ENCODE peak calls at places on chromosomes 5 and 9, in four cellular contexts. L is left ventricle myocardium inferior, U is psoas muscle, P is right lobe of liver. C is an unnamed sample.

GRCh38 chr9:126347911-126348760 is 21.5 kb downstream of the MVB12B start:
- DNase-seq in L (no peak), P (no peak), U (no peak), C (no peak)

GRCh38 chr5:130280528-130281217 is 376.4 kb downstream of the CHSY3 start:
- DNase-seq in P (no peak), U (no peak), L (no peak), C (no peak)

GRCh38 chr9:34187891-34188240 is 9.0 kb downstream of the UBAP1 start:
- DNase-seq in U (no peak), P (no peak), L (no peak), C (no peak)

GRCh38 chr5:128965011-128965637 is at the start of gene SLC27A6:
- DNase-seq in P (no peak), L (peak; percentile 46), U (no peak), C (no peak)

GRCh38 chr9:7790819-7791182 is 8.8 kb downstream of the DMAC1 start:
- DNase-seq in U (no peak), P (no peak), L (no peak), C (no peak)

GRCh38 chr5:174563899-174564298 is 160.5 kb upstream of the MSX2 start:
- DNase-seq in L (peak; percentile 14), U (no peak), P (no peak), C (no peak)

GRCh38 chr9:70013598-70014196 is 30.0 kb upstream of the MAMDC2 start:
- DNase-seq in U (peak; percentile 46), P (no peak), L (no peak), C (peak; percentile 72)

GRCh38 chr9:79240774-79241173 is 331.0 kb upstream of the TLE4 start:
- DNase-seq in P (no peak), L (no peak), U (no peak), C (no peak)

GRCh38 chr5:91443028-91443427 is 59.9 kb upstream of the ARRDC3 start:
- DNase-seq in L (no peak), U (no peak), P (no peak), C (no peak)

GRCh38 chr9:127923771-127924170 is 6.8 kb downstream of the PIP5KL1 start:
- DNase-seq in P (no peak), L (no peak), U (no peak), C (no peak)

GRCh38 chr5:57307516-57307915 is 133.7 kb downstream of the GPBP1 start:
- DNase-seq in U (no peak), L (no peak), P (no peak), C (no peak)

GRCh38 chr5:163649522-163649921 is 144.1 kb downstream of the MAT2B start:
- DNase-seq in P (no peak), L (no peak), U (no peak), C (no peak)

GRCh38 chr5:124740991-124741583 is 5.4 kb downstream of the ZNF608 start:
- DNase-seq in L (no peak), U (no peak), P (no peak), C (no peak)

GRCh38 chr9:130243015-130243881 is 22.3 kb upstream of the HMCN2 start:
- DNase-seq in P (peak; percentile 88), U (peak; percentile 78), L (peak; percentile 72), C (no peak)

GRCh38 chr9:69433426-69433825 is 108.4 kb downstream of the ENTREP1 start:
- DNase-seq in P (no peak), U (no peak), L (no peak), C (no peak)

GRCh38 chr9:96854877-96855273 is 561 bp upstream of the ZNF782 start:
- DNase-seq in L (no peak), P (no peak), U (no peak), C (no peak)

GRCh38 chr5:104412649-104413240 is 850.2 kb upstream of the NUDT12 start:
- DNase-seq in L (no peak), P (no peak), U (no peak), C (no peak)

GRCh38 chr9:35158501-35159280 is 3.1 kb upstream of the UNC13B start:
- DNase-seq in U (no peak), P (no peak), L (no peak), C (no peak)

GRCh38 chr9:130186839-130187522 is 14.8 kb downstream of the NCS1 start:
- DNase-seq in U (peak; percentile 36), L (no peak), P (no peak), C (no peak)

GRCh38 chr9:134366223-134367031 is 40.2 kb downstream of the RXRA start:
- DNase-seq in U (peak; percentile 94), L (peak; percentile 92), P (peak; percentile 96), C (peak; percentile 92)

GRCh38 chr5:30607301-30607700 is 586.2 kb upstream of the CDH6 start:
- DNase-seq in L (no peak), P (no peak), U (no peak), C (no peak)

GRCh38 chr5:180201051-180201987 is 7.7 kb downstream of the RASGEF1C start:
- DNase-seq in L (no peak), P (no peak), U (no peak), C (no peak)

GRCh38 chr9:125522328-125522725 is 184.7 kb downstream of the MAPKAP1 start:
- DNase-seq in U (no peak), P (no peak), L (no peak), C (peak; percentile 32)

GRCh38 chr9:126367139-126367538 is 40.5 kb downstream of the MVB12B start:
- DNase-seq in L (no peak), P (no peak), U (no peak), C (no peak)

GRCh38 chr9:133642708-133643361 is 6.7 kb downstream of the DBH start:
- DNase-seq in L (no peak), P (no peak), U (no peak), C (no peak)

GRCh38 chr5:92849798-92850197 is 731.2 kb downstream of the NR2F1-AS1 start:
- DNase-seq in L (no peak), P (no peak), U (no peak), C (no peak)

DNA sequence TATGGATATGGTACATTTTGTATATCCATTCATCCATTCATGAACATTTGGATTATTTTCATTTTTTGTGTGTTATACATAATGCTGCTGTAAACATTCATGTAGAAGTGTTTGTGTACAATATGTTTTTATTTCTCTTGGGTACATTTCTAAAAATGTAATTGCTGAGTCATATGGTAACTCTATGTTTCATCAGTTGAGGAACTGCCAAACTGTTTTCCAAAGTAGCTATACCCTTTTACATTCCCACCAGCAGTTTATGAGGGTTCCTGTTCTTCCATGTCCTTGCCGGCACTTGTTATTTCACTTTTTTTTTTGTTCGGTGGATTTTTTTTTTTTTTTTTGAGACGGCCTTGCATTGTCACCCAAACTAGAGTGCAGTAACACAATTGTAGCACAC is 54.0 kb upstream of the MCCC2 start:
- DNase-seq in P (no peak), L (no peak), U (no peak), C (no peak)
- H3K36me3 ChIP-seq in P (peaks cover 3% of the 10 kb centered on the region), L (peaks cover 27% of the 10 kb centered on the region), U (no peaks in the 10 kb centered on the region), C (no peaks in the 10 kb centered on the region)

GRCh38 chr5:35938518-35939227 is at the start of gene CAPSL:
- DNase-seq in U (no peak), P (peak; percentile 65), L (no peak), C (no peak)
- TF ChIP-seq CTCF in U (no peak), P (no peak), L (no peak), C (no peak)

DNA sequence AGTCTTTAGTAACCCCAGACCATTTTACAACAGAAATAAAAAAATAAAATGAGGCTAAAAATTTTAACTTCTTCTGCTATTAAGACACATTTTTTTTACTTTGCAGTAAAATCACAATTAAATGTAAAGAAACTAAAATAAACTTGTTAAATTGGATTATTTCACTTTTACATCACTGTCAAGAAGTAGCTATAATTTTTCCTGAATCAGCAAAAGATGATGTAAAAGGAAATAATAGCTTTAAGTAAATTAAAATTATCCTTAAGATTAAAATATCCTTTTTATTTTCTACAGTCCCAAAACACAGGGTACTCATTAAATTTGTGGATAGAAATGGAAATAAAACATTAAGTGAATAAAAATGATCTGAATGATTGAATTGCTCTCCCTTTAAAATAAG is 44.5 kb downstream of the TMEM232 start:
- DNase-seq in U (no peak), P (no peak), L (no peak), C (no peak)
- H3K36me3 ChIP-seq in U (no peaks in the 10 kb centered on the region), P (no peaks in the 10 kb centered on the region), L (no peaks in the 10 kb centered on the region), C (no peaks in the 10 kb centered on the region)

GRCh38 chr5:154271936-154272514 is 81.5 kb downstream of the GALNT10 start:
- DNase-seq in P (no peak), U (no peak), L (no peak), C (no peak)

GRCh38 chr5:154273963-154274827 is 83.7 kb downstream of the GALNT10 start:
- DNase-seq in P (no peak), U (no peak), L (no peak), C (no peak)

GRCh38 chr5:154271466-154271865 is 80.9 kb downstream of the GALNT10 start:
- DNase-seq in U (no peak), P (no peak), L (no peak), C (no peak)

GRCh38 chr5:154274828-154275185 is 84.3 kb downstream of the GALNT10 start:
- DNase-seq in U (no peak), L (no peak), P (no peak), C (no peak)

DNA sequence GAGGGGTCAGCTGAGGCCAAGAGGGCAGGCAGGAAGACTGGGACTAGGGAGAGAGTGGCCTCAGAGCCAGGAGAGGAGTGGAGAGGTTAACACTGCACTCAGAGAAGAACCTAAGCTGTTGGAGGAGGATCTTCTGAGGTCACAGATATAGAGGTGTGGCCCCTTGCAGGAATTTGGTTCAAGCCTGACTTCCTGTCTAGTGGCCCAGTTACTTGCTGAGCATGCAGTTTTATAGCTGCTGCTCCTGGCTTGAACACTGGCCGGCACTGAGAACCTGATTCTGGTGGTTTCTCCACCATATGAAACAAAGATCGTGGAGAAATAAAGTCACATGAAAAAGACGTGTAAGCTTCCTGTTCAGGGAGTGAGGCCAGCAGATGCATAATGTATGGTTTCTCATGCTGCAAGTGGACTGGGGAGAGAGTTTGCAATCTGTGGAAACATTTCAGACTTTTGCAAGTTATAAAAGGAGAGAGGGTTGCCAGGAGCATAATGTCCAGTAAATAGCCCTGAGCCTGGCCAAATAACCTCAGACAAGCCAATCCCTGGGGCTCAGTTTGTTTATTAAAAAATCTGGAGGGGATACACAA is 82.6 kb downstream of the GALNT10 start:
- DNase-seq in L (no peak), P (no peak), U (peak; percentile 31), C (peak; percentile 19)
- TF ChIP-seq CTCF in L (no peak), P (no peak), U (no peak), C (no peak)

GRCh38 chr9:19373527-19373926 is 6.5 kb downstream of the RPS6 start:
- DNase-seq in P (no peak), U (no peak), L (no peak), C (no peak)
- H3K36me3 ChIP-seq in P (peaks cover 25% of the 10 kb centered on the region), U (peaks cover 14% of the 10 kb centered on the region), L (peaks cover 94% of the 10 kb centered on the region), C (no peaks in the 10 kb centered on the region)

DNA sequence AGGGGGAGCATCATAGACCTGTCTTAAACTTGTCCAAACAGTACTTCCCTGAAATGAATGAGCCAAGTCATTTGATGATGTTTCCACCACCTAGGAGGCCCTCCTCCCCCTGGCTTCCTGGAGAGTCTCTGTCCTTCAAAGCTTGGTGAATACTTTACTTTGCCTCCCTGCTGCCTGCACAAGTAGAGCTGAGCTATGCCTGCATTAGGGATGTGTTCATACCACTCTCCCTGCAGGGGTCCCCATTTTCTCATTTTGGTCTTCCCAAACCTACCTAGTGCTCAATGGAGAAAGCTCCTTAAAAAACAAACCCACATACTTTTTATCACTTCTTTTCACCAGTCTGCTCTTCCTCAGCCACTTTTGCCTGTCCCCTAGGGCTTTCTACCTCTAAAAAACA is 7.7 kb downstream of the CCNI2 start:
- DNase-seq in P (no peak), L (no peak), U (no peak), C (no peak)
- TF ChIP-seq CTCF in P (peak; percentile 27), L (peak; percentile 38), U (no peak), C (no peak)

C was measured in gastrocnemius medialis.